ENCODE peak calls at places on chromosome 15, in eight cellular contexts. M, U, W, R, Q, E, J and T are unnamed samples.

GRCh38 chr15:85763557-85764303 is 31.0 kb downstream of the KLHL25 start:
- DNase-seq in E (no peak), Q (no peak), M (no peak), R (no peak), W (no peak), J (no peak), U (no peak), T (no peak)

GRCh38 chr15:89743594-89743993 is 7.5 kb downstream of the MESP1 start:
- DNase-seq in M (no peak), R (no peak), U (no peak), Q (no peak), W (no peak), E (no peak), J (no peak), T (no peak)

GRCh38 chr15:62455441-62455921 is 290.4 kb upstream of the C2CD4B start:
- DNase-seq in M (no peak), J (peak), E (no peak), W (no peak), U (peak), R (no peak), Q (no peak), T (peak)

GRCh38 chr15:67137951-67138935 is 72.8 kb downstream of the SMAD3 start:
- DNase-seq in M (no peak), E (no peak), R (no peak), J (no peak), Q (no peak), U (peak), W (no peak), T (no peak)

GRCh38 chr15:87940763-87941162 is 315.8 kb downstream of the NTRK3 start:
- DNase-seq in Q (no peak), U (no peak), M (no peak), J (peak), R (no peak), E (no peak), W (no peak), T (peak)

GRCh38 chr15:20346082-20346805 is 195.4 kb downstream of the GOLGA6L6 start:
- DNase-seq in R (no peak), M (peak), U (no peak), E (peak), J (no peak), W (no peak), Q (no peak), T (no peak)

GRCh38 chr15:27091270-27091940 is 120.4 kb downstream of the GABRG3 start:
- DNase-seq in W (no peak), M (no peak), Q (no peak), U (peak), E (no peak), J (peak), R (no peak), T (no peak)

GRCh38 chr15:39502048-39502447 is 78.8 kb upstream of the THBS1 start:
- DNase-seq in Q (no peak), M (no peak), W (no peak), E (no peak), J (no peak), U (no peak), R (no peak), T (no peak)

GRCh38 chr15:91142097-91142744 is 42.2 kb downstream of the SV2B start:
- DNase-seq in M (no peak), W (no peak), E (no peak), U (no peak), Q (peak), J (no peak), R (no peak), T (peak)

GRCh38 chr15:81357178-81357686 is 16.8 kb downstream of the TMC3 start:
- DNase-seq in R (no peak), M (no peak), J (no peak), U (no peak), Q (peak), W (no peak), E (no peak), T (peak)

DNA sequence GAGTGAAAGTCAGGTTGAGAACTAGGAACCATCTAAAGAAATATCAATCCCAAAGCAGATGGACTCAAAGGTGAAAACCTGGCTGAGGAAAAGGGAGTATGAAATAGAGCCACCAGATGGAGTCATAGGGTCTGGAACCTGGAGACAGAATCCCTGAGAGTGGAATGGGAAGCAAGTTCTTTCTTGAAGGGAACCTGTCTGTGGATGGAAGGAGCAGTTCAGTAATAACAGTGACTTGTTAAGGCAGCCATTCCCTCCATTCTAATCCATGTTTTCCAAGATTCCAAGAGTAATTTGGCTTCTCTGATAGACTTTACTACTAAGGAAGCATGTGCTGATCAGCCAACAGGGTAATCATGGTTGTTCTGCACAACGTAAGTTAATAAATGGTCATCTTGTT is 22.5 kb upstream of the AQP9 start:
- DNase-seq in J (no peak), M (no peak), R (no peak), E (no peak), Q (peak), W (no peak), U (peak), T (peak)
- TF ChIP-seq CTCF in J (peak), M (no peak), R (peak), E (peak), Q (peak), W (no peak), U (peak), T (peak)

DNA sequence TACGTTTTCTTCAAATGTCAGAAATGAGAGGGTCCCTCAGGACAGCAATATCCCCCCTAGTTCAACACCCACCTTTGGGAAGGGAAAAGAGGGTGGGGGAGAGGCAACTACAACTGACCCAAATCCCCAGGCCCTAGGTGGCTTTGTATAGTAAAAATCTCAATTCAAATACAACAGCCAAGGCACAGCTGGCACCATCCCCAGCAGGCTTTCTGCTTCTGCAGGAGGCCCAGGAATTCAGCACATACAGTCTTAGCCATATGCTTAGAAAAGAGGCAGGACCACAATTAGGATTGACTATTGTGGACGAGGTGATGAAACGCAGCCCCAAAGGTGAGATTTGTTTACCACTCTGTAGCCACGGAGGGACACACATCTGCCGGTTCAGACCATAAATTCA is 15.8 kb downstream of the NR2E3 start:
- DNase-seq in U (no peak), Q (no peak), E (no peak), R (no peak), J (no peak), M (no peak), W (no peak), T (no peak)
- H3K4me3 ChIP-seq in U (no peak), Q (no peak), E (no peak), R (no peak), J (no peak), M (no peak), W (no peak), T (no peak)

GRCh38 chr15:77901251-77901881 is 176.1 kb downstream of the TBC1D2B start:
- DNase-seq in J (no peak), E (peak), R (no peak), U (no peak), Q (no peak), W (no peak), M (no peak), T (no peak)

GRCh38 chr15:77904436-77904821 is 173.1 kb downstream of the TBC1D2B start:
- DNase-seq in Q (no peak), J (no peak), E (peak), R (no peak), M (no peak), W (no peak), U (no peak), T (no peak)

GRCh38 chr15:77898811-77899730 is 178.4 kb downstream of the TBC1D2B start:
- DNase-seq in R (no peak), U (no peak), W (no peak), M (no peak), J (no peak), Q (no peak), E (peak), T (no peak)

GRCh38 chr15:77904901-77905300 is 172.6 kb downstream of the TBC1D2B start:
- DNase-seq in J (no peak), R (no peak), W (no peak), E (peak), M (no peak), Q (no peak), U (no peak), T (no peak)

GRCh38 chr15:77901921-77902750 is 175.4 kb downstream of the TBC1D2B start:
- DNase-seq in M (no peak), U (no peak), W (no peak), Q (no peak), J (no peak), E (peak), R (no peak), T (no peak)
- TF ChIP-seq CTCF in M (no peak), U (peak), W (no peak), Q (no peak), J (peak), E (no peak), R (no peak), T (peak)

DNA sequence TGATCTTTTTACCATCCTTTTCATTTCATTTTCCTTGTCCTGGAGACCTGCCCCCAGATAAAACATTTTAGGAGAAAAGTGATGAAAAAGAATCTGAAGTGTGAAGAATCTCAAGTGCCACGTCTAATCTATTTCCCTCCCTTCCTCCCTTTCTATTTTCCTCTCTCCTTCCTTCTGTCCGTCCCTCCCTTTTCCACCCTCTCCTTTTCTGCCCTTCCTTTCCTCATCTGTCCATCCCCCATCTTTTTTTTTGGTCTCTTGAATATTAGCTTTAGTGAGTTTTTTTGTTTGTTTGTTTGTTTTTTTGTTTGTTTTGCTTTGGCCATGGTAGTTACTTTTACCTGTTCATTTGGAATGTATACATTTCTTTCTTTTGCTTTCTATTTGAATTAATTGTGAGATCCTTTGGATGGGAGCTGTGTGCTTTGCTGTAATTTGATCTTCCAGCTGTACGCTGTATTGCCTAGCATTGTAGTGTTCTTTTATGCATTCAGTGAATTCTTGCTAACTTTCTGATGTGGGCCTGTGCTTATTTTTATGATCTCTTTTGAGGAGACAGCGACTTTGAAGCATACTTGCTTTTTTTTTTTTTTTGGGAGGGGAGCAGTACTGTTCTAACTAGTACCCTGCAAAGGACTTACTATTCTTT is 19.2 kb downstream of the CDIN1 start:
- DNase-seq in R (no peak), E (no peak), U (peak), J (peak), W (no peak), M (no peak), Q (no peak), T (peak)
- H3K4me3 ChIP-seq in R (no peak), E (no peak), U (no peak), J (no peak), W (no peak), M (no peak), Q (no peak), T (no peak)

GRCh38 chr15:100338971-100339444 is 2.8 kb downstream of the ADAMTS17 start:
- DNase-seq in J (peak), W (peak), Q (peak), M (peak), R (no peak), E (no peak), U (peak), T (peak)
- TF ChIP-seq CTCF in J (peak), W (peak), Q (peak), M (peak), R (peak), E (peak), U (peak), T (peak)

GRCh38 chr15:78175333-78175732 is 26.2 kb downstream of the IDH3A start:
- DNase-seq in R (no peak), U (no peak), Q (no peak), J (no peak), M (no peak), W (peak), E (no peak), T (no peak)

GRCh38 chr15:78168591-78168990 is 19.4 kb downstream of the IDH3A start:
- DNase-seq in E (no peak), W (peak), M (no peak), R (no peak), Q (no peak), U (no peak), J (no peak), T (no peak)

GRCh38 chr15:78174398-78174797 is 25.2 kb downstream of the IDH3A start:
- DNase-seq in E (peak), U (no peak), R (no peak), Q (no peak), W (peak), J (no peak), M (no peak), T (no peak)

GRCh38 chr15:78170848-78171773 is 21.9 kb downstream of the IDH3A start:
- DNase-seq in J (no peak), W (peak), E (no peak), M (no peak), U (no peak), Q (no peak), R (no peak), T (no peak)

DNA sequence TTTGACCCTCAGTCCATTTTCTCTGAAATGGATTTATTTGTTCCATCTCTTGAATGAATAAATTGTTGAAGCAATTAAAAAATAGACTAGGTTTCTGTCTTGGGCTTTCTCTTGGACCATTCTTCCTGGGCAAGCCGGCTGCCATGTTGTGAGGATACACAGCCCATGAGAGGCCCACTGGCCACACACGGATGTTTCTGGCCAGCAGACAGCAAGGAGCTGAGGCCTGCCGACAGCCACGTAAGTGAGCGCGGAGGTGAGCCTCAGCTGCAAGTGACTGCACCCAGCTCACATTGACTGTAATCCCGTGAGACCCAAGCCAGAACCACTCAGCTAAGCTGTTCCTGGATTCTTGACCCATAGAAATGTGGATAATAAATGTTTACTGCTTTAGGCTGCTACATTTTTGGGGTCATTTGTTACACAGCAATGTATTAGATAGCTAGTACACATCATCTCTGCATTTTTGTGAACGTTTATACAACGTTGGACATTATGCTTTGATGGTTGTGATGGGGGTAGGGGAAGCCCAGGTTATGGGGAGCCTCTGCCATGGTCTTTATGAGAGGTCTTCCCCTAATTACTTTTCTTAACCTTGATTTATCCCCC is 22.8 kb downstream of the IDH3A start:
- DNase-seq in U (no peak), M (no peak), E (no peak), J (no peak), R (no peak), Q (no peak), W (peak), T (no peak)
- H3K4me3 ChIP-seq in U (no peak), M (no peak), E (no peak), J (no peak), R (no peak), Q (no peak), W (no peak), T (no peak)

GRCh38 chr15:75327005-75327404 is 8.9 kb upstream of the COMMD4 start:
- DNase-seq in R (no peak), W (no peak), J (no peak), M (no peak), U (no peak), Q (no peak), E (no peak), T (no peak)
- TF ChIP-seq CTCF in R (no peak), W (no peak), J (no peak), M (no peak), U (peak), Q (peak), E (no peak), T (peak)

DNA sequence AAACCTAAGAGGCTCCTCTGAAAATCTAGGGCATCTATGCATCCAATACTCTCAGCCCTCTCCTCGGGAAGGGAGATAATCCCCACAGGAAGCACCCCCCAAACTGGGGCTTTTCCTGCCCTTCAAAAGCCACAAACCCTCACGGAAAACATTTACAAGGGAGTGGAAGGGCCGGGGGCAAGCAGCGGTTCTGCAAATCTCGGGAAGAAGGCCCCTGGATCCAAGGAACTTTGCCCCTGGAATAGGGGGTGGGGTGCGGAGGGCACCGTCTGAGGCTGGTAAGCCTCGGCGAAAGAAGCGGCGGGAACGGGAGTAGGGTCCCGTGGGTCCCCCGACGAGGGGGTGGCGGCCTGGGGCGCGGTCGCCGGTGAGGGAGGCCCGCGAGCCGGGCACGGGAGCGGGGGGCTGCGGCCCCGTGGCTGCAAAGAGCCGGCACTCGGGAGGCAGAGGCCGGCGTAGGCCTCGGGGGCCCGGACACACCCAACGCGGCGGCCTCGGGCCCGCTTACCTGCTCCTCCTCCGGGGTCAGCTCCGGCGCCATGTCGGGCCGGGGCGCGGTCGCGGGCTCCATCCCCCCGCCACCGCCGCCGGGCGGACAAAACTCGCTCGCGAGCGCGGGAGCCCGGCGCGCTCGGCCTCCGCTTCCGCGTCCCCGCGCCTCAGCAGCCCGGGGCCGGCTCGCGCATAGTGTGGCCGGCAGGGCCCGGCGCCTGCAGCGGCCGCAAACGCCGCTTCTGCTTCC is 738 bp downstream of the PTPN9 start:
- DNase-seq in Q (peak), M (peak), W (peak), U (no peak), R (no peak), E (peak), J (peak), T (peak)
- H3K4me3 ChIP-seq in Q (peak), M (peak), W (peak), U (peak), R (peak), E (peak), J (peak), T (peak)

GRCh38 chr15:41858756-41859155 is 20.1 kb downstream of the PLA2G4B start:
- DNase-seq in Q (no peak), J (no peak), E (no peak), R (no peak), W (no peak), U (no peak), M (no peak), T (no peak)
- TF ChIP-seq CTCF in Q (no peak), J (no peak), E (no peak), R (no peak), W (no peak), U (no peak), M (no peak), T (no peak)

GRCh38 chr15:33311312-33311971 is 675 bp downstream of the RYR3 start:
- DNase-seq in E (no peak), W (no peak), U (no peak), M (no peak), R (no peak), J (no peak), Q (no peak), T (no peak)
- H3K4me3 ChIP-seq in E (peak), W (peak), U (no peak), M (no peak), R (peak), J (no peak), Q (no peak), T (no peak)